ENCODE peak calls at places on chromosomes 2 and 18, in six cellular contexts. X, M, W, J, A and Q are unnamed samples.

GRCh38 chr2:136407952-136408318 is 290.0 kb upstream of the CXCR4 start:
- DNase-seq in X (no peak), M (no peak), W (no peak), J (no peak), A (no peak), Q (no peak)

GRCh38 chr2:225468131-225468530 is 68.6 kb downstream of the NYAP2 start:
- DNase-seq in X (no peak), M (no peak), W (no peak), J (no peak), A (no peak), Q (no peak)

GRCh38 chr2:26018184-26018716 is 15.6 kb upstream of the RAB10 start:
- DNase-seq in X (peak; percentile 95), M (peak; percentile 95), W (peak; percentile 43), J (no peak), A (no peak), Q (no peak)

GRCh38 chr2:69020496-69020895 is 7.5 kb downstream of the ANTXR1 start:
- DNase-seq in X (no peak), M (no peak), W (no peak), J (no peak), A (no peak), Q (no peak)

GRCh38 chr2:135093685-135094340 is 41.7 kb downstream of the RAB3GAP1 start:
- DNase-seq in X (no peak), M (no peak), W (no peak), J (no peak), A (no peak), Q (no peak)

GRCh38 chr18:23650963-23651927 is 11.5 kb downstream of the ANKRD29 start:
- DNase-seq in X (peak; percentile 94), M (peak; percentile 51), W (peak; percentile 66), J (no peak), A (no peak), Q (no peak)

GRCh38 chr18:31399336-31400032 is 22.9 kb downstream of the DSG4 start:
- DNase-seq in X (no peak), M (no peak), W (peak; percentile 60), J (no peak), A (no peak), Q (no peak)

GRCh38 chr2:226308981-226309380 is 490.6 kb downstream of the IRS1 start:
- DNase-seq in X (peak; percentile 95), M (no peak), W (peak; percentile 5), J (no peak), A (no peak), Q (no peak)

GRCh38 chr18:23284629-23285028 is 149.3 kb downstream of the CABLES1 start:
- DNase-seq in X (no peak), M (no peak), W (no peak), J (no peak), A (no peak), Q (no peak)

GRCh38 chr2:180907731-180908130 is 72.7 kb upstream of the UBE2E3 start:
- DNase-seq in X (peak; percentile 73), M (no peak), W (peak; percentile 66), J (no peak), A (no peak), Q (no peak)

GRCh38 chr2:54757496-54757895 is 34.0 kb downstream of the EML6 start:
- DNase-seq in X (peak; percentile 20), M (no peak), W (no peak), J (no peak), A (peak; percentile 13), Q (no peak)

GRCh38 chr2:99825630-99826029 is 316.8 kb downstream of the AFF3 start:
- DNase-seq in X (no peak), M (no peak), W (no peak), J (no peak), A (no peak), Q (no peak)

GRCh38 chr2:70475266-70475665 is 78.4 kb downstream of the TGFA start:
- DNase-seq in X (no peak), M (no peak), W (no peak), J (no peak), A (no peak), Q (no peak)

GRCh38 chr2:189013047-189013446 is 38.9 kb downstream of the COL3A1 start:
- DNase-seq in X (no peak), M (no peak), W (no peak), J (no peak), A (no peak), Q (no peak)

GRCh38 chr2:20012282-20013060 is at the start of gene MATN3:
- DNase-seq in X (peak; percentile 61), M (peak; percentile 65), W (peak; percentile 16), J (peak; percentile 37), A (peak; percentile 45), Q (no peak)

GRCh38 chr2:166803314-166803986 is 84.8 kb upstream of the XIRP2 start:
- DNase-seq in X (peak; percentile 24), M (no peak), W (no peak), J (no peak), A (no peak), Q (no peak)

GRCh38 chr2:174439950-174440349 is 44.4 kb downstream of the SCRN3 start:
- DNase-seq in X (no peak), M (no peak), W (no peak), J (no peak), A (no peak), Q (no peak)

GRCh38 chr2:74597456-74597855 is 42.9 kb downstream of the DOK1 start:
- DNase-seq in X (peak; percentile 42), M (no peak), W (no peak), J (no peak), A (no peak), Q (no peak)

GRCh38 chr2:217712431-217712830 is 290.4 kb downstream of the TNS1 start:
- DNase-seq in X (no peak), M (no peak), W (no peak), J (no peak), A (no peak), Q (no peak)

GRCh38 chr2:178072383-178073301 is at the start of gene PDE11A:
- DNase-seq in X (peak; percentile 85), M (peak; percentile 45), W (peak; percentile 40), J (peak; percentile 64), A (peak; percentile 17), Q (peak; percentile 71)

GRCh38 chr18:8844721-8845148 is 139.4 kb downstream of the MTCL1 start:
- DNase-seq in X (no peak), M (no peak), W (no peak), J (no peak), A (no peak), Q (no peak)

GRCh38 chr2:160214461-160215055 is 14.5 kb upstream of the ITGB6 start:
- DNase-seq in X (peak; percentile 93), M (peak; percentile 69), W (peak; percentile 77), J (no peak), A (no peak), Q (no peak)

GRCh38 chr2:83826601-83827000 is 632.5 kb downstream of the SUCLG1 start:
- DNase-seq in X (no peak), M (no peak), W (no peak), J (no peak), A (no peak), Q (no peak)

GRCh38 chr2:207227062-207227748 is 61.5 kb upstream of the KLF7 start:
- DNase-seq in X (no peak), M (no peak), W (no peak), J (peak; percentile 15), A (no peak), Q (no peak)

GRCh38 chr2:53286336-53286735 is 481.3 kb upstream of the CHAC2 start:
- DNase-seq in X (no peak), M (no peak), W (no peak), J (no peak), A (no peak), Q (no peak)

GRCh38 chr2:8986327-8986976 is 17.0 kb downstream of the MBOAT2 start:
- DNase-seq in X (no peak), M (no peak), W (no peak), J (peak; percentile 23), A (no peak), Q (no peak)

GRCh38 chr2:16150456-16151280 is 210.3 kb downstream of the MYCN start:
- DNase-seq in X (no peak), M (no peak), W (no peak), J (no peak), A (no peak), Q (no peak)

GRCh38 chr2:28391564-28392296 is 928 bp upstream of the FOSL2 start:
- DNase-seq in X (peak; percentile 96), M (peak; percentile 82), W (peak; percentile 74), J (no peak), A (peak; percentile 52), Q (no peak)

GRCh38 chr2:28392297-28393114 is at the start of gene FOSL2:
- DNase-seq in X (peak; percentile 100), M (peak; percentile 98), W (peak; percentile 100), J (peak; percentile 69), A (peak; percentile 89), Q (peak; percentile 86)

GRCh38 chr2:28390857-28391563 is 1.6 kb upstream of the FOSL2 start:
- DNase-seq in X (peak; percentile 90), M (peak; percentile 72), W (no peak), J (peak; percentile 34), A (peak; percentile 29), Q (peak; percentile 72)

GRCh38 chr2:28389399-28390240 is 3.0 kb upstream of the FOSL2 start:
- DNase-seq in X (no peak), M (no peak), W (no peak), J (no peak), A (no peak), Q (no peak)

GRCh38 chr2:28390241-28390856 is 2.3 kb upstream of the FOSL2 start:
- DNase-seq in X (peak; percentile 94), M (peak; percentile 88), W (peak; percentile 80), J (peak; percentile 42), A (peak; percentile 74), Q (peak; percentile 58)
- TF ChIP-seq CTCF in X (no peak), M (no peak), W (no peak), J (peak; percentile 39), A (no peak), Q (peak; percentile 15)

GRCh38 chr18:67513285-67513684 is 3.2 kb downstream of the DSEL start:
- DNase-seq in X (no peak), M (peak; percentile 1), W (no peak), J (no peak), A (no peak), Q (no peak)
- TF ChIP-seq CTCF in X (peak; percentile 5), M (peak; percentile 9), W (peak; percentile 25), J (no peak), A (no peak), Q (no peak)

GRCh38 chr2:237475704-237476107 is 11.3 kb upstream of the MLPH start:
- DNase-seq in X (peak; percentile 64), M (peak; percentile 65), W (no peak), J (no peak), A (no peak), Q (no peak)
- TF ChIP-seq CTCF in X (no peak), M (no peak), W (no peak), J (peak; percentile 38), A (no peak), Q (peak; percentile 46)

GRCh38 chr2:30078521-30078920 is 68.3 kb upstream of the YPEL5 start:
- DNase-seq in X (no peak), M (no peak), W (no peak), J (no peak), A (no peak), Q (no peak)
- TF ChIP-seq CTCF in X (no peak), M (no peak), W (no peak), J (no peak), A (no peak), Q (no peak)

GRCh38 chr2:85011747-85012146 is 40.8 kb downstream of the KCMF1 start:
- DNase-seq in X (no peak), M (no peak), W (no peak), J (no peak), A (no peak), Q (no peak)
- TF ChIP-seq CTCF in X (no peak), M (no peak), W (no peak), J (peak; percentile 39), A (no peak), Q (no peak)

GRCh38 chr2:214960677-214961076 is 151.2 kb upstream of the BARD1 start:
- DNase-seq in X (peak; percentile 2), M (no peak), W (no peak), J (no peak), A (no peak), Q (no peak)
- TF ChIP-seq CTCF in X (no peak), M (peak; percentile 41), W (no peak), J (peak; percentile 53), A (no peak), Q (peak; percentile 43)